ENCODE peak calls at places on chromosome 22, in nine cellular contexts. One of them, this sample, is unnamed.

GRCh38 chr22:50190182-50190951 is 4.7 kb downstream of the TRABD start:
- DNase-seq in cardiac fibroblast: peak
- DNase-seq in psoas muscle: peak
- DNase-seq in WERI-Rb-1: no peak
- DNase-seq in neural progenitor cell: peak
- DNase-seq in pancreas: peak
- DNase-seq in BE2C: peak
- DNase-seq in A549: peak
- DNase-seq in NB4: peak
- DNase-seq in this sample: peak

GRCh38 chr22:47678048-47678447 is 915.6 kb downstream of the TBC1D22A start:
- DNase-seq in cardiac fibroblast: no peak
- DNase-seq in psoas muscle: no peak
- DNase-seq in WERI-Rb-1: no peak
- DNase-seq in neural progenitor cell: no peak
- DNase-seq in pancreas: no peak
- DNase-seq in BE2C: no peak
- DNase-seq in A549: no peak
- DNase-seq in NB4: no peak
- DNase-seq in this sample: no peak

GRCh38 chr22:36350751-36351594 is 36.8 kb downstream of the MYH9 start:
- DNase-seq in cardiac fibroblast: no peak
- DNase-seq in psoas muscle: no peak
- DNase-seq in WERI-Rb-1: peak
- DNase-seq in neural progenitor cell: no peak
- DNase-seq in pancreas: no peak
- DNase-seq in BE2C: no peak
- DNase-seq in A549: peak
- DNase-seq in NB4: no peak
- DNase-seq in this sample: peak

GRCh38 chr22:23697031-23697970 is 6.5 kb downstream of the RGL4 start:
- DNase-seq in cardiac fibroblast: no peak
- DNase-seq in psoas muscle: no peak
- DNase-seq in WERI-Rb-1: no peak
- DNase-seq in neural progenitor cell: no peak
- DNase-seq in pancreas: no peak
- DNase-seq in BE2C: no peak
- DNase-seq in A549: no peak
- DNase-seq in NB4: no peak
- DNase-seq in this sample: no peak

GRCh38 chr22:47401976-47402770 is 639.7 kb downstream of the TBC1D22A start:
- DNase-seq in cardiac fibroblast: peak
- DNase-seq in psoas muscle: no peak
- DNase-seq in WERI-Rb-1: no peak
- DNase-seq in neural progenitor cell: no peak
- DNase-seq in pancreas: no peak
- DNase-seq in BE2C: no peak
- DNase-seq in A549: no peak
- DNase-seq in NB4: peak
- DNase-seq in this sample: no peak

GRCh38 chr22:47692811-47693210 is 930.4 kb downstream of the TBC1D22A start:
- DNase-seq in cardiac fibroblast: no peak
- DNase-seq in psoas muscle: no peak
- DNase-seq in WERI-Rb-1: no peak
- DNase-seq in neural progenitor cell: no peak
- DNase-seq in pancreas: no peak
- DNase-seq in BE2C: no peak
- DNase-seq in A549: no peak
- DNase-seq in NB4: no peak
- DNase-seq in this sample: no peak

GRCh38 chr22:35620624-35621245 is 3.6 kb upstream of the MB start:
- DNase-seq in cardiac fibroblast: peak
- DNase-seq in psoas muscle: peak
- DNase-seq in WERI-Rb-1: no peak
- DNase-seq in neural progenitor cell: peak
- DNase-seq in pancreas: no peak
- DNase-seq in BE2C: peak
- DNase-seq in A549: peak
- DNase-seq in NB4: no peak
- DNase-seq in this sample: no peak

GRCh38 chr22:12613199-12613598 is 2914.8 kb upstream of the OR11H1 start:
- DNase-seq in cardiac fibroblast: no peak
- DNase-seq in psoas muscle: no peak
- DNase-seq in WERI-Rb-1: no peak
- DNase-seq in neural progenitor cell: no peak
- DNase-seq in pancreas: no peak
- DNase-seq in BE2C: no peak
- DNase-seq in A549: no peak
- DNase-seq in NB4: no peak
- DNase-seq in this sample: no peak

GRCh38 chr22:46878549-46878948 is 116.1 kb downstream of the TBC1D22A start:
- DNase-seq in cardiac fibroblast: peak
- DNase-seq in psoas muscle: no peak
- DNase-seq in WERI-Rb-1: peak
- DNase-seq in neural progenitor cell: peak
- DNase-seq in pancreas: no peak
- DNase-seq in BE2C: no peak
- DNase-seq in A549: peak
- DNase-seq in NB4: peak
- DNase-seq in this sample: no peak

GRCh38 chr22:49710746-49711145 is 116.9 kb downstream of the BRD1 start:
- DNase-seq in cardiac fibroblast: no peak
- DNase-seq in psoas muscle: no peak
- DNase-seq in WERI-Rb-1: no peak
- DNase-seq in neural progenitor cell: no peak
- DNase-seq in pancreas: peak
- DNase-seq in BE2C: no peak
- DNase-seq in A549: no peak
- DNase-seq in NB4: no peak
- DNase-seq in this sample: no peak

GRCh38 chr22:19751497-19752245 is 8.9 kb upstream of the TBX1 start:
- DNase-seq in cardiac fibroblast: no peak
- DNase-seq in psoas muscle: no peak
- DNase-seq in WERI-Rb-1: no peak
- DNase-seq in neural progenitor cell: no peak
- DNase-seq in pancreas: no peak
- DNase-seq in BE2C: no peak
- DNase-seq in A549: no peak
- DNase-seq in NB4: no peak
- DNase-seq in this sample: no peak

GRCh38 chr22:19755145-19755710 is 5.3 kb upstream of the TBX1 start:
- DNase-seq in cardiac fibroblast: no peak
- DNase-seq in psoas muscle: no peak
- DNase-seq in WERI-Rb-1: no peak
- DNase-seq in neural progenitor cell: peak
- DNase-seq in pancreas: no peak
- DNase-seq in BE2C: no peak
- DNase-seq in A549: no peak
- DNase-seq in NB4: no peak
- DNase-seq in this sample: no peak

GRCh38 chr22:19753996-19754700 is 6.4 kb upstream of the TBX1 start:
- DNase-seq in cardiac fibroblast: no peak
- DNase-seq in psoas muscle: no peak
- DNase-seq in WERI-Rb-1: no peak
- DNase-seq in neural progenitor cell: no peak
- DNase-seq in pancreas: no peak
- DNase-seq in BE2C: no peak
- DNase-seq in A549: no peak
- DNase-seq in NB4: no peak
- DNase-seq in this sample: no peak

GRCh38 chr22:19754701-19755144 is 5.9 kb upstream of the TBX1 start:
- DNase-seq in cardiac fibroblast: no peak
- DNase-seq in psoas muscle: no peak
- DNase-seq in WERI-Rb-1: no peak
- DNase-seq in neural progenitor cell: no peak
- DNase-seq in pancreas: no peak
- DNase-seq in BE2C: no peak
- DNase-seq in A549: no peak
- DNase-seq in NB4: no peak
- DNase-seq in this sample: no peak

DNA sequence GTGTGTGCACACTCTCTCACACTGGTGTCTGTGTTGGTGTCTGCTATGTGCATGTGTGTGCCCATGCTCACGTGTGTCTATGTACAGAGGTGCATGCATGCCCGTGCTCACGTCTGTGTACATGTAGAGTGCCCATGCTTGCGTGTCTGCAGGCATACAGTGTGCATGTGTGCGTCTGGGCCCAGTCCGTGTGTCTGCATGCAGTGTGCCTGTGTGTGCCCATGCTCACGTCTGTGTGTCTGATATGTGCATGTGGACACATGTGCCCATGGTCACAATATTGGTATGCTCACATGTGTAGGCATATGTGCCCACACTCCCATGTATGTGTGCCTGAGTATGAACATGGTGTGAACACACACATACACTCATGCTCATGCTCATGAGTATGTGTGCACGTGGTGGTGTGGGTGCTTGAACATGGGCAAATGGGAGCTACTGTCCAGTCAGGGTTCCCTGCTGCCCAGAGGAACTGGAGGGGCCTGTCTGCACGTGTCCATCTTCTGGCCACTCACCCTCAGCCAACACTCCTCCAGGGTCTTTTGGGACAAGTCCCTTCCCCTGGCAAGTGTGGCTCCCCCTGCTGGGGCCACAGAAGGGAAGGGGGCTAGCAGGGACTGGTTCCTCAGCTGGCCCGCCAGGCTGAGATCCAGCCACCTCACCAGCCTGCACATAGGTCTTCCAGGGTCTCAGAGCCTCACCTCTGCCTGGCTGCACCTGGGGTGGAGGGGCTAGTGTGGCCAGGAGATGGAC is 7.3 kb upstream of the TBX1 start:
- DNase-seq in cardiac fibroblast: no peak
- DNase-seq in psoas muscle: no peak
- DNase-seq in WERI-Rb-1: no peak
- DNase-seq in neural progenitor cell: no peak
- DNase-seq in pancreas: no peak
- DNase-seq in BE2C: no peak
- DNase-seq in A549: no peak
- DNase-seq in NB4: no peak
- DNase-seq in this sample: no peak
- TF ChIP-seq CTCF in cardiac fibroblast: no peak
- TF ChIP-seq CTCF in psoas muscle: no peak
- TF ChIP-seq CTCF in WERI-Rb-1: peak
- TF ChIP-seq CTCF in neural progenitor cell: peak
- TF ChIP-seq CTCF in pancreas: no peak
- TF ChIP-seq CTCF in BE2C: peak
- TF ChIP-seq CTCF in A549: no peak
- TF ChIP-seq CTCF in NB4: peak
- TF ChIP-seq CTCF in this sample: no peak

GRCh38 chr22:29475550-29475949 is 4.5 kb upstream of the NEFH start:
- DNase-seq in cardiac fibroblast: no peak
- DNase-seq in psoas muscle: no peak
- DNase-seq in WERI-Rb-1: peak
- DNase-seq in neural progenitor cell: no peak
- DNase-seq in pancreas: no peak
- DNase-seq in BE2C: peak
- DNase-seq in A549: no peak
- DNase-seq in NB4: peak
- DNase-seq in this sample: no peak

GRCh38 chr22:29473001-29473400 is 7.0 kb upstream of the NEFH start:
- DNase-seq in cardiac fibroblast: no peak
- DNase-seq in psoas muscle: no peak
- DNase-seq in WERI-Rb-1: no peak
- DNase-seq in neural progenitor cell: no peak
- DNase-seq in pancreas: no peak
- DNase-seq in BE2C: no peak
- DNase-seq in A549: no peak
- DNase-seq in NB4: peak
- DNase-seq in this sample: no peak

GRCh38 chr22:29469755-29470154 is 10.3 kb upstream of the NEFH start:
- DNase-seq in cardiac fibroblast: no peak
- DNase-seq in psoas muscle: no peak
- DNase-seq in WERI-Rb-1: no peak
- DNase-seq in neural progenitor cell: peak
- DNase-seq in pancreas: no peak
- DNase-seq in BE2C: no peak
- DNase-seq in A549: no peak
- DNase-seq in NB4: no peak
- DNase-seq in this sample: no peak

GRCh38 chr22:29464581-29464980 is 15.4 kb upstream of the NEFH start:
- DNase-seq in cardiac fibroblast: no peak
- DNase-seq in psoas muscle: no peak
- DNase-seq in WERI-Rb-1: no peak
- DNase-seq in neural progenitor cell: no peak
- DNase-seq in pancreas: no peak
- DNase-seq in BE2C: no peak
- DNase-seq in A549: no peak
- DNase-seq in NB4: no peak
- DNase-seq in this sample: no peak

DNA sequence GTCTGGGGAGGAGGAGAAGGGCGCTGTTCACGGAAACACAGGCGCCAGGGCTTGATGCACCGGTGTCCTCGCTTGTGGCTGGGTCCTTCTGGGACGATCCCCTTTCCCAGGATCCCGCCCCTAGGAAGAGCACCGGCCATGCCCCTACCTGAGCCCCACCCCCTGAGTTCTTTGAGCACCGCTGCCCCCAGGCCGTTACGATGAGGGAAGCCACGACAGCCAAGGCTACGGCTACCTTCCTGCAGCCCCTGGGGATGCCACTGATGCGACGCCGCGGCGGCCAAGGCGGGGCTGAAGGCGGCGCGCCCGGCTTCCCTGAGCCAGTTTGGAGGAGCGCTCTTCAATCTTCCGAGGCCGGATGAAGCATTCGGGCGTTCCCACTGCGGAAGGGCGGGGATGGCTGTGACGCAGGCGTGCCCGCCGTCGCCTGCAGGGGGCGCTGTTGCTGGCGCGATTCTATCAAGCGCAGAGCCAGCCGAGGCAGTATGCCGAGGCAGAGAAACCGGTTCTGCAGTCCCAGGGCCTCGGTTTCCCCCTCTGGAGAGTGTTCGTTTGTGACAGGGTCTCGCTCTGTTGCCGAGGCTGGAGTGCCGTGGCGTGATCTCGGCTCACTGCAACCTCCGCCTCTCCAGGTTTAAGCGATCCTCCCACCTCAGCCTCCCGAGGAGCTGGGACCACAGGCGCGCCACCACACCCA is 9.7 kb upstream of the NEFH start:
- DNase-seq in cardiac fibroblast: peak
- DNase-seq in psoas muscle: peak
- DNase-seq in WERI-Rb-1: no peak
- DNase-seq in neural progenitor cell: peak
- DNase-seq in pancreas: peak
- DNase-seq in BE2C: no peak
- DNase-seq in A549: peak
- DNase-seq in NB4: peak
- DNase-seq in this sample: peak
- H3K4me3 ChIP-seq in cardiac fibroblast: peak
- H3K4me3 ChIP-seq in psoas muscle: no peak
- H3K4me3 ChIP-seq in WERI-Rb-1: no peak
- H3K4me3 ChIP-seq in neural progenitor cell: peak
- H3K4me3 ChIP-seq in pancreas: no peak
- H3K4me3 ChIP-seq in BE2C: no peak
- H3K4me3 ChIP-seq in A549: peak
- H3K4me3 ChIP-seq in NB4: no peak
- H3K4me3 ChIP-seq in this sample: peak

GRCh38 chr22:18033204-18033998 is 9.0 kb upstream of the MICAL3 start:
- DNase-seq in cardiac fibroblast: peak
- DNase-seq in psoas muscle: no peak
- DNase-seq in WERI-Rb-1: no peak
- DNase-seq in neural progenitor cell: no peak
- DNase-seq in pancreas: no peak
- DNase-seq in BE2C: no peak
- DNase-seq in A549: no peak
- DNase-seq in NB4: no peak
- DNase-seq in this sample: no peak
- TF ChIP-seq CTCF in cardiac fibroblast: no peak
- TF ChIP-seq CTCF in psoas muscle: no peak
- TF ChIP-seq CTCF in WERI-Rb-1: no peak
- TF ChIP-seq CTCF in neural progenitor cell: no peak
- TF ChIP-seq CTCF in pancreas: no peak
- TF ChIP-seq CTCF in BE2C: no peak
- TF ChIP-seq CTCF in A549: no peak
- TF ChIP-seq CTCF in NB4: no peak
- TF ChIP-seq CTCF in this sample: no peak

GRCh38 chr22:37660709-37661045 is 2.2 kb downstream of the PDXP start:
- DNase-seq in cardiac fibroblast: no peak
- DNase-seq in psoas muscle: no peak
- DNase-seq in WERI-Rb-1: no peak
- DNase-seq in neural progenitor cell: no peak
- DNase-seq in pancreas: no peak
- DNase-seq in BE2C: no peak
- DNase-seq in A549: no peak
- DNase-seq in NB4: no peak
- DNase-seq in this sample: no peak
- H3K4me3 ChIP-seq in cardiac fibroblast: no peak
- H3K4me3 ChIP-seq in psoas muscle: peak
- H3K4me3 ChIP-seq in WERI-Rb-1: no peak
- H3K4me3 ChIP-seq in neural progenitor cell: peak
- H3K4me3 ChIP-seq in pancreas: no peak
- H3K4me3 ChIP-seq in BE2C: peak
- H3K4me3 ChIP-seq in A549: no peak
- H3K4me3 ChIP-seq in NB4: peak
- H3K4me3 ChIP-seq in this sample: peak

This sample was measured in colonic mucosa.